ENCODE peak calls at places on chromosome 13, in five cellular contexts. R is breast epithelium, Z is brain microvascular endothelial cell, J is A673, I is RWPE1. P is an unnamed sample.

GRCh38 chr13:101949681-101950080 is 452.2 kb downstream of the FGF14 start:
- DNase-seq in J (no peak), R (no peak), I (no peak), Z (no peak), P (no peak)

GRCh38 chr13:46905249-46905648 is 8.4 kb upstream of the HTR2A start:
- DNase-seq in Z (no peak), R (no peak), I (no peak), J (no peak), P (no peak)

GRCh38 chr13:35703061-35703460 is 226.6 kb upstream of the MAB21L1 start:
- DNase-seq in J (no peak), I (no peak), R (no peak), Z (no peak), P (no peak)

GRCh38 chr13:20331949-20332348 is 99.8 kb upstream of the GJB6 start:
- DNase-seq in Z (no peak), J (peak), R (no peak), I (no peak), P (no peak)

GRCh38 chr13:89812856-89813255 is 1534.6 kb upstream of the MIR17HG start:
- DNase-seq in R (no peak), I (no peak), Z (no peak), J (no peak), P (no peak)

GRCh38 chr13:49298903-49299605 is 51.3 kb downstream of the CDADC1 start:
- DNase-seq in J (no peak), Z (no peak), R (no peak), I (no peak), P (no peak)

GRCh38 chr13:100875392-100876043 is 200.9 kb upstream of the TMTC4 start:
- DNase-seq in J (peak), I (peak), Z (peak), R (no peak), P (peak)

GRCh38 chr13:36030670-36031331 is 100.4 kb downstream of the DCLK1 start:
- DNase-seq in Z (peak), R (no peak), I (peak), J (peak), P (no peak)

GRCh38 chr13:31055589-31055988 is 106.1 kb downstream of the HSPH1 start:
- DNase-seq in J (no peak), I (no peak), R (no peak), Z (no peak), P (no peak)

GRCh38 chr13:30141773-30142501 is 165.4 kb downstream of the KATNAL1 start:
- DNase-seq in J (no peak), Z (no peak), R (no peak), I (no peak), P (no peak)

GRCh38 chr13:33763021-33763420 is 54.9 kb upstream of the RFC3 start:
- DNase-seq in Z (no peak), R (no peak), I (no peak), J (no peak), P (no peak)

GRCh38 chr13:63304497-63304896 is 1888.8 kb upstream of the PCDH20 start:
- DNase-seq in R (no peak), I (no peak), Z (no peak), J (no peak), P (no peak)

GRCh38 chr13:21530656-21531055 is 71.6 kb upstream of the ZDHHC20 start:
- DNase-seq in R (no peak), J (no peak), Z (no peak), I (no peak), P (no peak)

GRCh38 chr13:49610176-49610575 is 18.1 kb upstream of the ARL11 start:
- DNase-seq in J (no peak), I (no peak), Z (no peak), R (no peak), P (no peak)

GRCh38 chr13:51760592-51760991 is 43.4 kb downstream of the DHRS12 start:
- DNase-seq in R (no peak), J (no peak), I (no peak), Z (no peak), P (no peak)

GRCh38 chr13:80195649-80196048 is 145.3 kb downstream of the SPRY2 start:
- DNase-seq in R (no peak), J (no peak), Z (no peak), I (no peak), P (no peak)

GRCh38 chr13:40992678-40993077 is 26.4 kb downstream of the ELF1 start:
- DNase-seq in R (no peak), I (no peak), Z (no peak), J (peak), P (no peak)

GRCh38 chr13:51620165-51620983 is 36.1 kb downstream of the WDFY2 start:
- DNase-seq in I (no peak), J (no peak), R (no peak), Z (no peak), P (no peak)

GRCh38 chr13:46313441-46314257 is 73.4 kb downstream of the RUBCNL start:
- DNase-seq in Z (no peak), I (no peak), J (no peak), R (no peak), P (no peak)

GRCh38 chr13:49098198-49098597 is 121.9 kb upstream of the MLNR start:
- DNase-seq in I (peak), J (peak), Z (peak), R (no peak), P (peak)

GRCh38 chr13:43095771-43096719 is 72.7 kb downstream of the DNAJC15 start:
- DNase-seq in J (no peak), Z (no peak), I (no peak), R (no peak), P (no peak)

GRCh38 chr13:73060251-73061160 is 1.7 kb downstream of the KLF5 start:
- DNase-seq in Z (peak), I (peak), R (no peak), J (peak), P (peak)

GRCh38 chr13:36815069-36815468 is 4.0 kb upstream of the RFXAP start:
- DNase-seq in R (no peak), I (no peak), Z (no peak), J (no peak), P (peak)

DNA sequence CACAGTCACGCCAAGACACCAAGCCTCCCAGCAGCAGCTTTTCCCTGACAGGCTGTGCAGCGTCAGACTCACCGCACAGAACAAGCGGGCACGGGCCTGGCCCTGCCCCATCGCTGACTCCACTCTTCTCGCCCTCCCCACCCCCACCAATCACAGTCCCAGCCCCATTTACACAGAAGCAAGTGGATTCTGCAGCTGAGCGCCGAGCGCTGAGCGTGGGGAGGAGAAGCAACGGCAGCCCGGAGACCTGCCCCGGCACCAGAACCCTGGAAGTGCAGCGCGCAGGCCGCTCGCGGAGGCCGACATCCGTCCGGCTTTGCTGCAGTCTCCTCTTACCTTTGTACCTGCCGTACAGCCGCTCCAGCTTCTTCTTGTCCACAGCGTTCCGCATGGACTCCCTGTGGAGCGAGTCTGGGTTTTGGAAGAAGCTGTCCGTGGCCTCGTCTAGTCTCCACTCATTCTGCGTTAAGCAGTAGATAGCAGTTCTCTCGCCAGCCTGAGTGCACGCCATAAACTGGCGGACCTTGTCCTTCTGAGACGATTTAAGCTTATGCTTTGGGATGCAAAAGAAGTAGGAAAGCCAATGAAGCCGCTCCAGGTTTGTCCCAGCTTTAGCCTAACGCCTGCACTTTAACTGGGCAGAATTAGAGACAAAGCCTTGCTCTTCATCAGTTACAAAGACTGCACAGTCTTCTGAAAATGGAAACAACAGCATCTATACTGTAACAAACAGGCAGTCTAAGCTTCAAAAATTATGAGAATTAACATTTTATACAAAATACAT is 6.8 kb downstream of the DCUN1D2 start:
- DNase-seq in J (no peak), I (no peak), Z (no peak), R (no peak), P (no peak)
- H3K27ac ChIP-seq in J (no peak), I (no peak), Z (no peak), R (no peak), P (no peak)

GRCh38 chr13:24184855-24185254 is 24.3 kb downstream of the SPATA13 start:
- DNase-seq in R (no peak), I (no peak), Z (no peak), J (no peak), P (no peak)
- H3K27ac ChIP-seq in R (no peak), I (no peak), Z (no peak), J (no peak), P (no peak)

GRCh38 chr13:110645750-110646149 is 30.4 kb downstream of the NAXD start:
- DNase-seq in Z (no peak), J (no peak), R (no peak), I (no peak), P (no peak)

GRCh38 chr13:110643324-110643723 is 28.0 kb downstream of the NAXD start:
- DNase-seq in I (no peak), J (no peak), R (no peak), Z (no peak), P (no peak)

GRCh38 chr13:110643768-110644421 is 28.6 kb downstream of the NAXD start:
- DNase-seq in R (no peak), I (no peak), J (no peak), Z (no peak), P (no peak)

GRCh38 chr13:110646442-110647364 is 31.4 kb downstream of the NAXD start:
- DNase-seq in R (no peak), J (no peak), I (no peak), Z (no peak), P (no peak)

DNA sequence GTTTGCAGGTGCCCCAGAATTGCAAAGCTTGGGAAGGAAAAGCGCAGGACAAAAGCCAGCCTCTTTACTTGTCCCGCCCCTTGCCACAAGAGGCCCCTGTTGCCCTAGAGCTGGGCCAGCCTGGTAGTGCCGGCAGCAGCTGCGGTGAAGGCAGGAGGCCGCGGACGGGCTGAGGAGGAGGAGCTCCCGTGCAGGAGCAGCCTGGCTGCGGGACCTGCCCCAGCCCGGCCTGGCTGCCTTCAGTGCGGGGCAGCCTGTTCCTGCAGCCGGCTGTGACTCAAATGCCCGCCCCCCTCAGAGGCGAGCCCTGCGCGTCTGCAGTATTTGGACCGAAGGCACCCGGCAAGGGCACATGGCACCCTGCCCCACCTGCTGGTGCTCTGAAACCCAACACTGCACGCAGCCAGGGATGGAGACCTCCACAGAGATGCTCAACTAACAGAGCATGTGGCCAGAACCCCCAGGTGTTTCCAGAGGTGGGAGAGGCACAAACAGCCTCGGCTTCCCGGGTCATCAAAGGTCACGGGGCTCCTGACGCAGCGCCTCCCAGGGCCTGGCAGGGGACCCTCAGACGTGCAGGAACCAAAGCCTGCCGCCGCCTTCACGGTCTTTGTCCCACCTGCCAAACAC is 29.7 kb downstream of the NAXD start:
- DNase-seq in R (peak), I (no peak), J (peak), Z (peak), P (peak)
- H3K27ac ChIP-seq in R (no peak), I (peak), J (no peak), Z (no peak), P (no peak)

GRCh38 chr13:112962911-112963625 is 5.9 kb upstream of the MCF2L start:
- DNase-seq in R (no peak), J (no peak), I (no peak), Z (no peak), P (no peak)

GRCh38 chr13:112963641-112964040 is 5.4 kb upstream of the MCF2L start:
- DNase-seq in J (no peak), Z (no peak), R (no peak), I (no peak), P (no peak)

GRCh38 chr13:112961457-112962369 is 7.3 kb upstream of the MCF2L start:
- DNase-seq in I (no peak), R (peak), J (no peak), Z (no peak), P (no peak)

GRCh38 chr13:112960671-112961070 is 8.3 kb upstream of the MCF2L start:
- DNase-seq in R (no peak), Z (no peak), J (no peak), I (no peak), P (no peak)

DNA sequence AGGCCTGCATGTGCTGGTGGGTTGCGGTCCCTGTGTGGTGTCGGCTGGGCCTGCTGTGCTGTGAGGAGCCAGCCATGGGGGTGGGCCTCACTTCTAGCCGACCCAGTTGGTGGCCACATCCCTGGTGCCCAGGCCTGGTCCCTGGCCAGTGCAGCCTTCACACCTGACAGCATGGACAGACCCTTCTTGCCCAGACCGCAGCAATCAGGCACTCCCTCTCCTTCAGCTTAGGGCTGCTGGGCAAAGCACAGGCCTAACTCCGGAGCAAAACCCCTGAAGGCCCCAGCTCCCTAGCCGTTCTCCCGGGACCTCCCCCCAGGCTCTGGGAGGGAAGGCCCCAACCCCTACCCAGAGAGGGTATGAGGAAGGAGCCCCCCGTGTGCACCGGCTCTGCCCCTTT is 6.6 kb upstream of the MCF2L start:
- DNase-seq in J (no peak), Z (no peak), R (peak), I (no peak), P (no peak)
- H3K27ac ChIP-seq in J (no peak), Z (no peak), R (no peak), I (no peak), P (no peak)

DNA sequence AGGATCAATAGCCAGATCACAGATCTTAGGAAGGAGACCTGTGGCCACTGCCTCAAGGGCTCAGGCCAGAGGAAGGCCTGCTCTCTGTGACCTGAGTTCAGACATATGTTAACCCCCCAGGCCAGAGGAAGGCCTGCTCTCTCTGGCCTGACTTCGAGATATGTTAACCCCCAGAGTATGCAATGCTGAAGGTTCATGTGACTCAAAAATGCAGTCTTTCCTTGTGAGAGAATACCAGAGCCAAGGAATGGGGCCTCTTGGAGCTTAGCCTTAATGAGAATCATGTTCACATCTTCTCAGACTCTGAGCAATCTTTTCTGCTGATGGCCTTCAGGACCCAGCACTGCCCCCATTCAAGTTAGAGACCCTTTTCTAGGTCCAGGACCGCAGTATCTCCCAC is 36.7 kb downstream of the MBNL2 start:
- DNase-seq in R (no peak), Z (peak), I (no peak), J (no peak), P (no peak)
- H3K27ac ChIP-seq in R (peak), Z (peak), I (peak), J (no peak), P (peak)

GRCh38 chr13:91709180-91709579 is 310.8 kb downstream of the GPC5 start:
- DNase-seq in J (no peak), Z (no peak), R (no peak), I (no peak), P (no peak)

GRCh38 chr13:91704398-91704797 is 306.0 kb downstream of the GPC5 start:
- DNase-seq in I (no peak), Z (peak), R (no peak), J (no peak), P (no peak)

GRCh38 chr13:91710733-91711132 is 312.3 kb downstream of the GPC5 start:
- DNase-seq in R (no peak), Z (no peak), J (no peak), I (no peak), P (no peak)

DNA sequence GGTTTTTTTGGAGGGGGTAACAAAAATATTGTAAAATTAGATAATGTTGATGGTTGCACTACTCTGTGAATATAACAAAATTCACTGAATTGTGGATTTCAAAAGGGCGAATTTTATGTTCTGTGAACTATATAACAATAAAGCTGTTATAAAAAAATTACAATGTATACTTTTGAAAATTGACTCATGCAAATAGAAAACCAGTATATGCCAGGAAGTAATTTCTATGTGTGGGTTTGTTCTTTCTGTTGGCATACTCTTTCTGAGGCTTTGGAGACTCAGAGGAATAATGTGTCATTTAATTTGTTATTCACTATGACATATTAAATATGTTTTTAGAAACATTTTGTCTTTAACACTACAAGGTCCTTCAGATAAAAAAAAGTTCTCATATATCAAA is 310.1 kb downstream of the GPC5 start:
- DNase-seq in Z (no peak), I (no peak), R (no peak), J (no peak), P (no peak)
- H3K27ac ChIP-seq in Z (no peak), I (no peak), R (no peak), J (no peak), P (no peak)

DNA sequence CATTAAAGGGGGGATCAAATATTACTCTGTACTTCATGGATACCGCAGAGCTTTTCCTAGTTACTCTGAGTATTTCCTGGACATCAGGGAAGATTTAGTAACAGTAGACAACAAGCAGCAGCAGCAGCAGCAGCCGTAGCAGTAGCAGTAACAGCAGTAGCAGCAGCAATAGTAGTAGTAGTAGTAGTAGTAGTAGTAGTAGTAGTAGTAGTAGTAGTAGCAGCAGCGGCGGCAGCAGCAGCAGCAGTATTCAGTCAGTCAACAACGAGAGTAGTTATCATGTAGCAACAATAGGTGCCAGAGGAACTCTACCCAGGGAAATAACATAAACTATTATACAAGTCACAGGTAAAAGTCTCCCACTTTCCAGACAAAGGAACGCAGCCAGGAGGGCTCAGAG is 1.1 kb upstream of the DOCK9 start:
- DNase-seq in Z (no peak), J (no peak), R (no peak), I (no peak), P (no peak)
- H3K27ac ChIP-seq in Z (peak), J (no peak), R (peak), I (no peak), P (no peak)

DNA sequence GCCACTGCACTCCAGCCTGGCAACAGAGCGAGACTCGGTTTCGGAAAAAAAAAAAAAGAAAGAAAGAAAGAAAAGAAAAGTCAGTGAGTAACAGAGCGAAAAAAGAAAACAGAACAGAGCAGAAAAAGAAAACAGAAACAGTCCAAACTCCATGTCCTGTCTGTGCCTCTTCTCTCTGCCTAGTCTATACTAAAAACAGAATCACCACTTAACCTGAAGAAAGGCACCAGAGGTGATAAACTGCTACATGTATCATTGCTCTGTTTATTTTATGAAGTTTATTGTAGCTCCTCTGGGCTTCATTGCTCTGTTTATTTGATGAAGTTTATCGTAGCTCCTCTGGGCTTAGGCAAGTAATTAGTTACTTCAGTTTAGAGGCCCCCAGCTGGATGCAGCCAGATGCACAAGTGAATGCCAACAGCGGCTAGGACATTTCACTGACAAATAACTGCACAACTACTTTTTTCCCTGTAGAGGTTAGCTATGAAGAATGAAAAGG is 39.2 kb downstream of the TBC1D4 start:
- DNase-seq in I (no peak), Z (no peak), R (no peak), J (no peak), P (no peak)
- H3K27ac ChIP-seq in I (no peak), Z (no peak), R (no peak), J (no peak), P (no peak)